ENCODE peak calls at places on chromosome 13, in eight cellular contexts. Y is IMR-90, Z is AG04450, B is BJ, T is stomach, U is heart right ventricle, F is prostate gland, E is left ventricle myocardium inferior. K is an unnamed sample.

GRCh38 chr13:97743946-97744345 is 209.5 kb upstream of the IPO5 start:
- DNase-seq in Y (no peak), Z (no peak), B (no peak), T (no peak), U (no peak), F (no peak), E (no peak), K (no peak)

GRCh38 chr13:113666951-113667701 is at the start of gene GRK1:
- DNase-seq in Y (no peak), Z (no peak), B (no peak), T (peak), U (no peak), F (no peak), E (peak), K (no peak)

GRCh38 chr13:30165791-30166190 is 141.6 kb downstream of the KATNAL1 start:
- DNase-seq in Y (no peak), Z (no peak), B (no peak), T (no peak), U (no peak), F (no peak), E (no peak), K (no peak)

GRCh38 chr13:113602291-113602970 is 17.9 kb downstream of the TFDP1 start:
- DNase-seq in Y (no peak), Z (no peak), B (no peak), T (no peak), U (no peak), F (no peak), E (no peak), K (no peak)

GRCh38 chr13:32824061-32824460 is 192.2 kb upstream of the KL start:
- DNase-seq in Y (no peak), Z (no peak), B (no peak), T (no peak), U (no peak), F (no peak), E (no peak), K (no peak)

GRCh38 chr13:45327253-45327954 is 13.6 kb downstream of the TPT1 start:
- DNase-seq in Y (no peak), Z (no peak), B (no peak), T (no peak), U (no peak), F (no peak), E (no peak), K (no peak)

GRCh38 chr13:32159147-32159869 is 127.7 kb downstream of the FRY start:
- DNase-seq in Y (peak), Z (no peak), B (no peak), T (no peak), U (no peak), F (no peak), E (no peak), K (no peak)

GRCh38 chr13:49594576-49594975 is 9.2 kb upstream of the RCBTB1 start:
- DNase-seq in Y (no peak), Z (no peak), B (no peak), T (no peak), U (no peak), F (no peak), E (no peak), K (no peak)

GRCh38 chr13:35675651-35676050 is 199.2 kb upstream of the MAB21L1 start:
- DNase-seq in Y (no peak), Z (no peak), B (no peak), T (no peak), U (no peak), F (no peak), E (no peak), K (no peak)

GRCh38 chr13:61286148-61286745 is 129.4 kb downstream of the PCDH20 start:
- DNase-seq in Y (no peak), Z (no peak), B (no peak), T (peak), U (no peak), F (no peak), E (no peak), K (no peak)

GRCh38 chr13:80083516-80084085 is 257.3 kb downstream of the SPRY2 start:
- DNase-seq in Y (peak), Z (no peak), B (no peak), T (no peak), U (no peak), F (no peak), E (no peak), K (no peak)

GRCh38 chr13:112690242-112690943 is 555 bp downstream of the ATP11A start:
- DNase-seq in Y (peak), Z (no peak), B (no peak), T (peak), U (peak), F (peak), E (peak), K (no peak)

GRCh38 chr13:44237276-44237767 is 136.3 kb upstream of the SERP2 start:
- DNase-seq in Y (peak), Z (peak), B (peak), T (no peak), U (peak), F (peak), E (peak), K (peak)

GRCh38 chr13:43284162-43284561 is 260.8 kb downstream of the DNAJC15 start:
- DNase-seq in Y (peak), Z (peak), B (no peak), T (no peak), U (no peak), F (no peak), E (no peak), K (no peak)

GRCh38 chr13:50393641-50394040 is 378.4 kb downstream of the KCNRG start:
- DNase-seq in Y (peak), Z (no peak), B (no peak), T (no peak), U (peak), F (no peak), E (peak), K (no peak)

GRCh38 chr13:97889803-97890202 is 63.7 kb upstream of the IPO5 start:
- DNase-seq in Y (no peak), Z (no peak), B (no peak), T (no peak), U (peak), F (no peak), E (peak), K (no peak)

GRCh38 chr13:85638265-85638664 is 161.0 kb downstream of the SLITRK6 start:
- DNase-seq in Y (no peak), Z (no peak), B (no peak), T (no peak), U (no peak), F (no peak), E (no peak), K (no peak)

GRCh38 chr13:94079876-94080275 is 399.6 kb downstream of the DCT start:
- DNase-seq in Y (peak), Z (no peak), B (peak), T (no peak), U (no peak), F (no peak), E (no peak), K (no peak)

GRCh38 chr13:106530209-106530906 is 5.1 kb downstream of the EFNB2 start:
- DNase-seq in Y (no peak), Z (no peak), B (no peak), T (no peak), U (no peak), F (no peak), E (no peak), K (no peak)

GRCh38 chr13:44660050-44660449 is 83.9 kb upstream of the TSC22D1 start:
- DNase-seq in Y (no peak), Z (no peak), B (no peak), T (no peak), U (no peak), F (no peak), E (no peak), K (no peak)

GRCh38 chr13:101211261-101211660 is 205.0 kb downstream of the NALCN start:
- DNase-seq in Y (peak), Z (no peak), B (no peak), T (no peak), U (no peak), F (no peak), E (no peak), K (no peak)

GRCh38 chr13:40479196-40479845 is 187.1 kb downstream of the FOXO1 start:
- DNase-seq in Y (no peak), Z (no peak), B (no peak), T (no peak), U (no peak), F (no peak), E (no peak), K (no peak)

GRCh38 chr13:81487151-81487550 is 1146.2 kb upstream of the SPRY2 start:
- DNase-seq in Y (no peak), Z (no peak), B (no peak), T (no peak), U (no peak), F (no peak), E (no peak), K (no peak)

GRCh38 chr13:109163052-109163413 is 533.6 kb downstream of the MYO16 start:
- DNase-seq in Y (no peak), Z (no peak), B (no peak), T (no peak), U (no peak), F (no peak), E (no peak), K (no peak)

GRCh38 chr13:34308725-34309124 is 490.8 kb downstream of the RFC3 start:
- DNase-seq in Y (no peak), Z (no peak), B (peak), T (no peak), U (no peak), F (no peak), E (no peak), K (no peak)

DNA sequence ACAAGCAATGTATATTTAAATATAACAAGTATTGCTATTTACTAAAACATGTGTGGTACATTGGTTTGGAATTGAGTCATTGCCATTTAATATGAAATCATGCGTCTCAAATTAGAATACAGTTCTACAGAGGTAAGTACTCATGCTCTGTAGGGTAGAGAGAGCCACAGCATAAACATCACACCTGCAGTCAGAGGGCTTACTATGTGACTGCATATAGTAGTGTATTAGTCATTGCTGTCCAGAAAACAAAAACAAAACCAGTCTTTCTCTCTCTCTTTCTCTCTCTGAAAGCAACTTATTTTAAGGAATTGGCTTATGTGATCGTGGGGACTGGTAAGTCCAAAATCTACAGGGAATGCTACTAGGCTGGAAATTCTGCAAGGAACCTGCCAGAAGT is 370.3 kb downstream of the GPC5 start:
- DNase-seq in Y (no peak), Z (no peak), B (no peak), T (no peak), U (no peak), F (no peak), E (no peak), K (no peak)
- H3K4me3 ChIP-seq in Y (no peak), Z (no peak), B (no peak), T (no peak), U (no peak), F (no peak), E (no peak), K (no peak)

GRCh38 chr13:24053505-24054251 is 106.8 kb upstream of the SPATA13 start:
- DNase-seq in Y (peak), Z (no peak), B (no peak), T (peak), U (no peak), F (peak), E (no peak), K (no peak)

GRCh38 chr13:24050292-24050711 is 110.2 kb upstream of the SPATA13 start:
- DNase-seq in Y (peak), Z (no peak), B (no peak), T (peak), U (peak), F (peak), E (peak), K (no peak)

GRCh38 chr13:24050796-24051715 is 109.5 kb upstream of the SPATA13 start:
- DNase-seq in Y (no peak), Z (no peak), B (no peak), T (no peak), U (no peak), F (no peak), E (no peak), K (no peak)

GRCh38 chr13:24052547-24052981 is 108.0 kb upstream of the SPATA13 start:
- DNase-seq in Y (peak), Z (no peak), B (no peak), T (no peak), U (no peak), F (no peak), E (no peak), K (no peak)
- H3K4me3 ChIP-seq in Y (no peak), Z (peak), B (no peak), T (no peak), U (no peak), F (no peak), E (peak), K (no peak)

GRCh38 chr13:77016888-77017623 is 9.9 kb downstream of the FBXL3 start:
- DNase-seq in Y (no peak), Z (no peak), B (no peak), T (no peak), U (no peak), F (no peak), E (no peak), K (no peak)

GRCh38 chr13:77013853-77014542 is 13.0 kb downstream of the FBXL3 start:
- DNase-seq in Y (no peak), Z (no peak), B (no peak), T (no peak), U (no peak), F (no peak), E (no peak), K (no peak)

GRCh38 chr13:77014906-77015685 is 11.9 kb downstream of the FBXL3 start:
- DNase-seq in Y (no peak), Z (no peak), B (no peak), T (no peak), U (no peak), F (no peak), E (no peak), K (no peak)

GRCh38 chr13:77019756-77020155 is 7.2 kb downstream of the FBXL3 start:
- DNase-seq in Y (no peak), Z (no peak), B (no peak), T (no peak), U (no peak), F (no peak), E (no peak), K (no peak)

DNA sequence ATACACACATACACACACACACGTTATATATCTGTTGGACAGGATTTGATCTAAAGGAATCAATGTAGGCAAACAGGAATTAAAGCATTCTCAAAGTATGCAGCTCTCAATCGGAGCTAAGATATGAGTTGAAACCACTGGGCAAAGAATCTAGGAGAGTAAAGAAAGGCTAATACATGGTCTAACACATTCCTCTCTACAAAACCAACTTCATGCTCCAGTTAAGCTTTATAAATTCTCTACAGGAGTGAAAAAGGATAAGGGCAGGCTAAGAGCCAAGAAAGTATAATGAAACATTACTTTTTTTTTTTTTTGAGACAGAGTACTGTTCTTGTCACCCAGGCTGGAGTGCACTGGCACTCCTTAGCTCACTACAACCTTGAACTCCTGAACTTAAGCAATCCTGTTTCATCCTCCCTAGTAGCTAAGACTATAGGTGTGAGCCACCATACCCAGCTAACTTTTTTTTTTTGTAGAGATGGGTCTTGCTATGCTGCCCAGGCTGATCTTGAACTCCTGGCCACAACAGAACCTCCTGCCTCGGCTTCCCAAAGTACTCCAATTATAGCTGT is 10.6 kb downstream of the FBXL3 start:
- DNase-seq in Y (no peak), Z (no peak), B (no peak), T (no peak), U (no peak), F (no peak), E (no peak), K (no peak)
- H3K4me3 ChIP-seq in Y (no peak), Z (no peak), B (no peak), T (no peak), U (no peak), F (no peak), E (no peak), K (no peak)

GRCh38 chr13:91776650-91777193 is 378.3 kb downstream of the GPC5 start:
- DNase-seq in Y (no peak), Z (no peak), B (no peak), T (no peak), U (no peak), F (no peak), E (no peak), K (no peak)

GRCh38 chr13:91774397-91774796 is 376.0 kb downstream of the GPC5 start:
- DNase-seq in Y (no peak), Z (no peak), B (no peak), T (no peak), U (no peak), F (no peak), E (no peak), K (no peak)

GRCh38 chr13:91778123-91778522 is 379.7 kb downstream of the GPC5 start:
- DNase-seq in Y (no peak), Z (no peak), B (no peak), T (no peak), U (no peak), F (no peak), E (no peak), K (no peak)
- H3K4me3 ChIP-seq in Y (no peak), Z (no peak), B (no peak), T (no peak), U (no peak), F (no peak), E (no peak), K (no peak)

DNA sequence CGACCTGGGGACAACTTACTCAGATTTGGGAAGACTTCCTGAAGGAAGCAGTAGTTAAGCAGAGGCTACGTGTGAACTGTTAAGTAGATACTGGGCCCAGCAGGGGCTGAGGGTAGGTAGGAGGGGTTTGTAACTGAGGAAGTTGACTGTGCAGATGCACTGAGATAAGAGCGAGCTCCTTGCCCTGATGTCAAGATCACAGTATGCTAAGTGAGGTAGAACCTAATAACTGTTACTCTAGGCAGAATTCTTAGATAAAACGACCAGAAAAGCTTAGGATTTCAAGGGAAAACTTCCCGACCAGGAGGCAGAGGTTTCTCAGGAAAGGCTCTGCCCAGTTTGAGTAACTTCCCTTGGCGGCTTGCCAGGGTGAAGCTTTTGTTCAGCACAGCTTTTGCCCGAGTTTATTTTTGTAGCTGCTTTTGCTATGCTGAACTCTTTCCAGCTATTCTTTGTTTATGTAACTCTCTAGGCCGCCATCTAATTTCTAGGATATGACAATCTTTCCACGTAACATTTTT is 632.1 kb downstream of the DIAPH3 start:
- DNase-seq in Y (peak), Z (peak), B (no peak), T (peak), U (peak), F (peak), E (peak), K (peak)
- H3K4me3 ChIP-seq in Y (no peak), Z (no peak), B (no peak), T (no peak), U (no peak), F (no peak), E (no peak), K (no peak)

GRCh38 chr13:66640231-66640630 is 589.9 kb downstream of the PCDH9 start:
- DNase-seq in Y (no peak), Z (no peak), B (no peak), T (no peak), U (no peak), F (no peak), E (no peak), K (peak)

DNA sequence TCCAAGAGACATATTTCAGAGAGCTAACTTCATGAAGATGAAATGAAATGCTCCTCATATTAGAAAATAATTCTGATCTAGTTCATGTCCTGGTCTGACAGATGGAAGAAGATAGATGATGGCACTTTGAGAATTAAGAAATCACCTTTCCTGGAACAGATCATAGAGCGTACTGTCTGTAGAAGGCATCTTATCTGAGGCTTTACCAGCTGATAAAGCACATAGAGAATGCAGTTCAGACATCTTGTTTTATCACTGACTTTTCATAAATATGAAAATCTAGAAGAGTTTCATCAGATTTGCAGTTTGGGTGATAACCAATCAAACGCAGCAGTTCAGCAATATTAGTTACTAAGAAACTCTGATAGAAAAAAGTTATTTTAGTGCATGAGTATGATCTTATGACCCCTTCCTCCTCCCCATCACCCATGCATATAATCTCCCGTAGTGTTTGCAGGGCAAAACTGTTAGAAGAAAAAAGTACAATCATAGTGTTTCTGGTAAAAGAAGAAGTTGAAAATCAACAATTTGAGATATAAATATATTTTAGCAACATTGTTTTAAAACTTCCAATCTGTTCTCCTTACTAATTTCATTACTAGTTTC is 585.2 kb downstream of the PCDH9 start:
- DNase-seq in Y (no peak), Z (no peak), B (no peak), T (no peak), U (no peak), F (no peak), E (no peak), K (no peak)
- H3K4me3 ChIP-seq in Y (no peak), Z (no peak), B (no peak), T (no peak), U (no peak), F (no peak), E (no peak), K (no peak)